ENCODE peak calls at places on chromosomes 7 and 10, in four cellular contexts. One of them, this sample, is unnamed.

GRCh38 chr10:36421999-36422398 is 703.4 kb upstream of the ANKRD30A start:
- DNase-seq in activated T-cell treated with anti-CD3 and anti-CD28 coated beads, Interleukin-2, amount 50 U/mL, for 24 hours: no peak
- DNase-seq in WTC11: no peak
- DNase-seq in left ventricle myocardium inferior: no peak
- DNase-seq in this sample: no peak

GRCh38 chr10:78301891-78302738 is 268.5 kb downstream of the RPS24 start:
- DNase-seq in activated T-cell treated with anti-CD3 and anti-CD28 coated beads, Interleukin-2, amount 50 U/mL, for 24 hours: no peak
- DNase-seq in WTC11: no peak
- DNase-seq in left ventricle myocardium inferior: no peak
- DNase-seq in this sample: no peak

GRCh38 chr7:73549176-73549575 is 8.3 kb downstream of the BCL7B start:
- DNase-seq in activated T-cell treated with anti-CD3 and anti-CD28 coated beads, Interleukin-2, amount 50 U/mL, for 24 hours: no peak
- DNase-seq in WTC11: no peak
- DNase-seq in left ventricle myocardium inferior: no peak
- DNase-seq in this sample: no peak

GRCh38 chr7:17546206-17546998 is 247.9 kb downstream of the AHR start:
- DNase-seq in activated T-cell treated with anti-CD3 and anti-CD28 coated beads, Interleukin-2, amount 50 U/mL, for 24 hours: no peak
- DNase-seq in WTC11: no peak
- DNase-seq in left ventricle myocardium inferior: no peak
- DNase-seq in this sample: no peak

GRCh38 chr10:48469516-48470020 is 135.3 kb downstream of the ARHGAP22 start:
- DNase-seq in activated T-cell treated with anti-CD3 and anti-CD28 coated beads, Interleukin-2, amount 50 U/mL, for 24 hours: peak; percentile 22
- DNase-seq in WTC11: no peak
- DNase-seq in left ventricle myocardium inferior: no peak
- DNase-seq in this sample: no peak

GRCh38 chr10:27513451-27514191 is 9.5 kb downstream of the RAB18 start:
- DNase-seq in activated T-cell treated with anti-CD3 and anti-CD28 coated beads, Interleukin-2, amount 50 U/mL, for 24 hours: no peak
- DNase-seq in WTC11: no peak
- DNase-seq in left ventricle myocardium inferior: no peak
- DNase-seq in this sample: no peak

GRCh38 chr7:74452748-74453320 is 872 bp upstream of the GTF2IRD1 start:
- DNase-seq in activated T-cell treated with anti-CD3 and anti-CD28 coated beads, Interleukin-2, amount 50 U/mL, for 24 hours: peak; percentile 67
- DNase-seq in WTC11: no peak
- DNase-seq in left ventricle myocardium inferior: no peak
- DNase-seq in this sample: peak; percentile 51

GRCh38 chr7:134255814-134256213 is 60.9 kb downstream of the SLC35B4 start:
- DNase-seq in activated T-cell treated with anti-CD3 and anti-CD28 coated beads, Interleukin-2, amount 50 U/mL, for 24 hours: no peak
- DNase-seq in WTC11: peak; percentile 47
- DNase-seq in left ventricle myocardium inferior: no peak
- DNase-seq in this sample: no peak

GRCh38 chr7:100859856-100860255 is 7.3 kb upstream of the TRIP6 start:
- DNase-seq in activated T-cell treated with anti-CD3 and anti-CD28 coated beads, Interleukin-2, amount 50 U/mL, for 24 hours: no peak
- DNase-seq in WTC11: no peak
- DNase-seq in left ventricle myocardium inferior: no peak
- DNase-seq in this sample: no peak

GRCh38 chr10:78909268-78909667 is 159.5 kb upstream of the ZMIZ1 start:
- DNase-seq in activated T-cell treated with anti-CD3 and anti-CD28 coated beads, Interleukin-2, amount 50 U/mL, for 24 hours: no peak
- DNase-seq in WTC11: no peak
- DNase-seq in left ventricle myocardium inferior: no peak
- DNase-seq in this sample: no peak

GRCh38 chr10:62374862-62375710 is 917 bp downstream of the ZNF365 start:
- DNase-seq in activated T-cell treated with anti-CD3 and anti-CD28 coated beads, Interleukin-2, amount 50 U/mL, for 24 hours: no peak
- DNase-seq in WTC11: no peak
- DNase-seq in left ventricle myocardium inferior: no peak
- DNase-seq in this sample: no peak

GRCh38 chr10:69103784-69104183 is 15.9 kb downstream of the SRGN start:
- DNase-seq in activated T-cell treated with anti-CD3 and anti-CD28 coated beads, Interleukin-2, amount 50 U/mL, for 24 hours: no peak
- DNase-seq in WTC11: no peak
- DNase-seq in left ventricle myocardium inferior: no peak
- DNase-seq in this sample: no peak

GRCh38 chr10:119542990-119543813 is 683 bp upstream of the RGS10 start:
- DNase-seq in activated T-cell treated with anti-CD3 and anti-CD28 coated beads, Interleukin-2, amount 50 U/mL, for 24 hours: no peak
- DNase-seq in WTC11: peak; percentile 67
- DNase-seq in left ventricle myocardium inferior: peak; percentile 61
- DNase-seq in this sample: peak; percentile 76

GRCh38 chr10:42594246-42594650 is 44.1 kb downstream of the ZNF33B start:
- DNase-seq in activated T-cell treated with anti-CD3 and anti-CD28 coated beads, Interleukin-2, amount 50 U/mL, for 24 hours: no peak
- DNase-seq in WTC11: no peak
- DNase-seq in left ventricle myocardium inferior: no peak
- DNase-seq in this sample: no peak

GRCh38 chr7:2956526-2957368 is 86.9 kb downstream of the CARD11 start:
- DNase-seq in activated T-cell treated with anti-CD3 and anti-CD28 coated beads, Interleukin-2, amount 50 U/mL, for 24 hours: peak; percentile 66
- DNase-seq in WTC11: peak; percentile 5
- DNase-seq in left ventricle myocardium inferior: no peak
- DNase-seq in this sample: no peak

GRCh38 chr10:96216775-96217174 is 54.6 kb downstream of the BLNK start:
- DNase-seq in activated T-cell treated with anti-CD3 and anti-CD28 coated beads, Interleukin-2, amount 50 U/mL, for 24 hours: no peak
- DNase-seq in WTC11: no peak
- DNase-seq in left ventricle myocardium inferior: no peak
- DNase-seq in this sample: no peak

GRCh38 chr10:103696411-103697145 is 158.8 kb downstream of the SH3PXD2A start:
- DNase-seq in activated T-cell treated with anti-CD3 and anti-CD28 coated beads, Interleukin-2, amount 50 U/mL, for 24 hours: peak; percentile 79
- DNase-seq in WTC11: peak; percentile 55
- DNase-seq in left ventricle myocardium inferior: peak; percentile 69
- DNase-seq in this sample: peak; percentile 85

GRCh38 chr10:61286695-61287094 is 166.5 kb downstream of the TMEM26 start:
- DNase-seq in activated T-cell treated with anti-CD3 and anti-CD28 coated beads, Interleukin-2, amount 50 U/mL, for 24 hours: no peak
- DNase-seq in WTC11: no peak
- DNase-seq in left ventricle myocardium inferior: no peak
- DNase-seq in this sample: no peak

GRCh38 chr7:105678811-105679495 is 97.7 kb upstream of the EFCAB10 start:
- DNase-seq in activated T-cell treated with anti-CD3 and anti-CD28 coated beads, Interleukin-2, amount 50 U/mL, for 24 hours: peak; percentile 69
- DNase-seq in WTC11: no peak
- DNase-seq in left ventricle myocardium inferior: peak; percentile 74
- DNase-seq in this sample: peak; percentile 88

This sample was measured in psoas muscle.